ENCODE peak calls at places on chromosomes 6 and 20, in four cellular contexts. C is stimulated activated CD4-positive, alpha-beta T cell treated with anti-CD3 and anti-CD28 coated beads, Interleukin-1b, Interleukin-23, amount 100 ng/mL, for 1 hour; O is stimulated activated CD8-positive, alpha-beta memory T cell treated with anti-CD3 and anti-CD28 coated beads, Interleukin-7, amount 100 ng/mL, for 48 hours; G is nephron progenitor cell. S is an unnamed sample.

GRCh38 chr6:92690997-92691599 is 728.3 kb downstream of the EPHA7 start:
- DNase-seq in C (no peak), O (no peak), G (no peak), S (peak)

GRCh38 chr6:72328775-72329174 is 293.1 kb upstream of the KCNQ5 start:
- DNase-seq in C (no peak), O (no peak), G (no peak), S (no peak)

GRCh38 chr20:36355469-36356171 is 49.5 kb downstream of the DLGAP4 start:
- DNase-seq in C (no peak), O (no peak), G (no peak), S (no peak)

GRCh38 chr20:37524221-37524700 is 3.2 kb downstream of the NNAT start:
- DNase-seq in C (no peak), O (no peak), G (no peak), S (no peak)

GRCh38 chr6:91082311-91082803 is 495.5 kb upstream of the MAP3K7 start:
- DNase-seq in C (no peak), O (no peak), G (peak), S (peak)

GRCh38 chr6:118783931-118784528 is 109.9 kb upstream of the ASF1A start:
- DNase-seq in C (no peak), O (no peak), G (no peak), S (no peak)

GRCh38 chr6:157240960-157241311 is 82.4 kb downstream of the TMEM242 start:
- DNase-seq in C (no peak), O (no peak), G (no peak), S (no peak)

GRCh38 chr20:49228676-49229075 is 9.5 kb downstream of the DDX27 start:
- DNase-seq in C (no peak), O (no peak), G (no peak), S (no peak)

GRCh38 chr20:61360296-61360695 is 108.2 kb downstream of the CDH4 start:
- DNase-seq in C (no peak), O (no peak), G (no peak), S (no peak)

GRCh38 chr20:51187318-51187717 is 164.4 kb upstream of the KCNG1 start:
- DNase-seq in C (no peak), O (no peak), G (no peak), S (no peak)